ENCODE peak calls at places on chromosomes 11 and 22, in seven cellular contexts. P, Q, Z, Y, K, D and O are unnamed samples. For H3K9me3, the result is how much of the 10 kb centered on the place peaks cover.

GRCh38 chr22:43152001-43152354 is 619 bp downstream of the TSPO start:
- DNase-seq in Q (no peak), K (no peak), D (no peak), Z (no peak), P (peak), Y (no peak), O (no peak)

GRCh38 chr11:124870430-124870829 is 5.2 kb downstream of the ROBO3 start:
- DNase-seq in K (no peak), P (no peak), Q (no peak), Z (no peak), Y (no peak), D (no peak), O (no peak)

GRCh38 chr22:47157093-47157420 is 394.6 kb downstream of the TBC1D22A start:
- DNase-seq in K (no peak), Z (peak), D (no peak), Y (no peak), P (no peak), Q (no peak), O (no peak)

GRCh38 chr11:3094223-3094824 is 37.1 kb upstream of the CARS1 start:
- DNase-seq in D (no peak), P (no peak), Q (no peak), Z (no peak), Y (peak), K (no peak), O (no peak)

GRCh38 chr11:30420233-30420787 is 97.4 kb downstream of the ARL14EP start:
- DNase-seq in Y (no peak), Q (no peak), P (no peak), Z (no peak), D (no peak), K (no peak), O (no peak)

GRCh38 chr22:37229012-37229804 is 14.9 kb downstream of the RAC2 start:
- DNase-seq in Y (no peak), D (peak), Z (no peak), K (no peak), P (peak), Q (no peak), O (peak)

GRCh38 chr11:67665537-67666302 is 8.7 kb downstream of the ALDH3B2 start:
- DNase-seq in Q (no peak), P (peak), K (no peak), Z (peak), Y (peak), D (no peak), O (peak)

GRCh38 chr22:18035740-18036139 is 11.4 kb upstream of the MICAL3 start:
- DNase-seq in D (peak), K (no peak), Z (peak), P (peak), Q (peak), Y (no peak), O (no peak)

DNA sequence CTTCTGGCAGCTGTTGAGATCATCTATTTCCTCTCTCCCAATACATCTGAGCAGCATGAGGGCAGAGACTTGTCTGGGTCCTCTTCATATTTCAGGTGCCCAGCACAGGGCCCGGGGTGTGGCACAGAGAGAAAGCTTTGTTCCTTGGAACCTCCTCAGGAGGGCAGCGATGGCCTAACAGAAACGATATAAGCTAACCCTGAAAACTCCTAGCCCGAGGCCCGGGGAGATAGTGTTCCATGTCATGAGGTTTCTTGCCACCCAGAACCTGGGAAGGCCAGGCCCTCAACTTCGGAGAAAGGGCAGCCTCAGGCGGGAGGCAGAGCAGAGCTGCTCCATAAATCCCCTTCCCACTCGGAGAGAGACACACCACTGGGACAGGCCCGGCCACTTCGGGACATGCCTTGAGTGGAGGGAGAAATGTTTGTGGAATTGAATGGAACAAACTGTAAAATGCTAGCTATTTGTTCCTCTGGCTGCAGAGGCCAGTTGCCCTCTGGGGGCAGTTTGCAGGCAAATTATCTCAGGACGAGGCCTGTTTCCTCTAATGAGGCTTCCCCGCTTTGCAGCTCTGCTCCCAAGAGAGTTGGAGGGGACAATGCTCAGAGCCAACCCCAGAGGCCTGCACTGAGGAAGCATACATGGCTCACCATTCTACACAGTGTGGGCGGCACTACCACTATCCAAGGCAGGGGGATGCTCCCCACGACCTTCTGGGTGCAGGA is 11.6 kb downstream of the ARRB1 start:
- DNase-seq in P (no peak), D (no peak), K (no peak), Y (no peak), Q (peak), Z (no peak), O (no peak)
- H3K4me3 ChIP-seq in P (no peak), D (no peak), K (peak), Y (no peak), Q (peak), Z (no peak), O (no peak)

GRCh38 chr11:12687740-12688139 is 13.5 kb downstream of the TEAD1 start:
- DNase-seq in Y (no peak), D (no peak), Q (no peak), K (no peak), Z (peak), P (peak), O (no peak)

GRCh38 chr11:12684821-12685220 is 10.6 kb downstream of the TEAD1 start:
- DNase-seq in P (no peak), Q (no peak), K (no peak), Z (no peak), Y (no peak), D (no peak), O (no peak)

GRCh38 chr11:12685229-12685628 is 11.0 kb downstream of the TEAD1 start:
- DNase-seq in P (no peak), K (no peak), Q (no peak), Z (no peak), D (no peak), Y (no peak), O (no peak)

GRCh38 chr11:12687216-12687623 is 13.0 kb downstream of the TEAD1 start:
- DNase-seq in Q (no peak), P (peak), D (no peak), K (no peak), Y (no peak), Z (no peak), O (no peak)

DNA sequence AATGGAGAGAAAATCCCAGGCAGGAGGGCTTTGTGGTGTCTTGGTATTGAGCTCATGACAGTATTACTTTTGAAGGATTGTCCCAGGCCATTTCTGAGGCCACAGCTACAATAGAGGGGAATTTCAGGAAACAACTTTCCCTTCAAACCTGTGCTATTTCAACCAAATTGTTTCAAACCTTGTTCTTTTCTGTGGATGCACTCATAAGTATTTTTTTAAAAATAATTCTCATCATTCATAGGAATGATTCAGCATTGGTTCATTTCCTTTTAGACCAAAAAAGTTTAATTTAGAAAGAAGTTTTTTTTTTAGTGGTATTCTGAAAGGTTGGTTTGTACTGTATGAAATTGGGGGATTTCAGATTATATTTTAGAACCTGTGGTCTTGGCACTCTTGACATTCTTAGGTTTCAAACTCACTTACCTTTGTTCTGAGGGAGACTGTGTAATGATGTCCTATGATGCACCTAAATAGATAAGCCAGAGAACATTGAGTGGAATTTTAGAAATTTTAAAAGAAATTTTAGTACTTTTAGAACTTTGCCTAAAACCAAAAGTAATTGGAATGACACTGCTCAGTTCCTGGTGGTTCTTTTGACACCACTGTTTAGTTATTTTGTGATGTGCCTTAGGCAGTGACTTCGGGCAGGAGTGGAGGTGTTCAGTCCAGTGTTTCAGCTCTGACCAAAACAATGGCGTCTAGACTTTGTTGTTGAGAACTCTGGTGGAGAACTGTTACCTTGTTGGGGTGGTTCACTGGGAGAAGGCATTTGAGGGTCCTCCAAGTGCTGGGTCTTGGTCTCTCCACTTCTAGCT is 12.2 kb downstream of the TEAD1 start:
- DNase-seq in P (no peak), D (no peak), K (no peak), Q (no peak), Z (no peak), Y (no peak), O (no peak)
- H3K27ac ChIP-seq in P (peak), D (no peak), K (no peak), Q (no peak), Z (no peak), Y (no peak), O (no peak)

GRCh38 chr22:16970446-16970845 is 37.6 kb downstream of the GAB4 start:
- DNase-seq in P (no peak), K (no peak), D (no peak), Q (no peak), Z (no peak), Y (no peak), O (no peak)

GRCh38 chr22:16972311-16972710 is 35.7 kb downstream of the GAB4 start:
- DNase-seq in D (no peak), Z (no peak), Q (no peak), P (no peak), K (no peak), Y (no peak), O (no peak)

GRCh38 chr22:16967453-16968217 is 40.4 kb downstream of the GAB4 start:
- DNase-seq in Q (no peak), P (no peak), K (no peak), Y (no peak), D (no peak), Z (no peak), O (no peak)

GRCh38 chr22:16968218-16968595 is 39.8 kb downstream of the GAB4 start:
- DNase-seq in P (no peak), Q (no peak), Y (no peak), K (no peak), Z (no peak), D (no peak), O (no peak)

GRCh38 chr22:16969508-16970327 is 38.3 kb downstream of the GAB4 start:
- DNase-seq in Q (no peak), D (no peak), P (no peak), Z (no peak), Y (no peak), K (no peak), O (no peak)
- H3K9me3 ChIP-seq in Q (under half), D (under half), P (under half), Z (under half), Y (under half), K (under half), O (under half)

GRCh38 chr11:73757598-73757997 is 3.3 kb downstream of the RAB6A start:
- DNase-seq in K (no peak), D (no peak), Q (no peak), P (no peak), Y (no peak), Z (no peak), O (no peak)
- H3K4me3 ChIP-seq in K (no peak), D (no peak), Q (no peak), P (no peak), Y (no peak), Z (no peak), O (no peak)

GRCh38 chr11:9039863-9040262 is 36.1 kb upstream of the NRIP3 start:
- DNase-seq in Z (no peak), P (no peak), K (no peak), D (no peak), Y (no peak), Q (no peak), O (no peak)

GRCh38 chr11:9037963-9038362 is 34.2 kb upstream of the NRIP3 start:
- DNase-seq in Z (no peak), Y (no peak), D (no peak), K (no peak), P (no peak), Q (no peak), O (no peak)

GRCh38 chr11:9039194-9039593 is 35.4 kb upstream of the NRIP3 start:
- DNase-seq in K (no peak), P (peak), Q (no peak), D (no peak), Z (no peak), Y (no peak), O (no peak)

GRCh38 chr11:9038537-9038936 is 34.7 kb upstream of the NRIP3 start:
- DNase-seq in P (no peak), Y (no peak), D (no peak), Q (no peak), K (no peak), Z (no peak), O (no peak)

GRCh38 chr11:9040410-9040809 is 36.6 kb upstream of the NRIP3 start:
- DNase-seq in Q (no peak), Z (no peak), D (no peak), K (no peak), P (no peak), Y (no peak), O (no peak)
- H3K27ac ChIP-seq in Q (no peak), Z (no peak), D (no peak), K (no peak), P (no peak), Y (no peak), O (no peak)